ENCODE peak calls at places on chromosomes 11 and 22, in ten cellular contexts. One of them, this sample, is unnamed.

GRCh38 chr22:24894220-24894975 is 52.1 kb downstream of the LHFPL7 start:
- DNase-seq in lung: peak; percentile 92
- DNase-seq in heart left ventricle: peak; percentile 80
- DNase-seq in uterus: peak; percentile 84
- DNase-seq in lower lobe of right lung: peak; percentile 88
- DNase-seq in sigmoid colon: peak; percentile 93
- DNase-seq in fibroblast of lung: peak; percentile 97
- DNase-seq in MCF 10A: peak; percentile 99
- DNase-seq in neural crest cell: no peak
- DNase-seq in AG09309: peak; percentile 10
- DNase-seq in this sample: no peak

GRCh38 chr11:95134491-95134890 is 44.8 kb downstream of the ENDOD1 start:
- DNase-seq in sigmoid colon: no peak
- DNase-seq in neural crest cell: no peak
- DNase-seq in uterus: no peak
- DNase-seq in AG09309: peak; percentile 73
- DNase-seq in lung: no peak
- DNase-seq in MCF 10A: peak; percentile 91
- DNase-seq in fibroblast of lung: peak; percentile 85
- DNase-seq in heart left ventricle: no peak
- DNase-seq in lower lobe of right lung: no peak
- DNase-seq in this sample: no peak

GRCh38 chr22:36775589-36775965 is 342 bp downstream of the IFT27 start:
- DNase-seq in neural crest cell: no peak
- DNase-seq in lung: peak; percentile 39
- DNase-seq in sigmoid colon: peak; percentile 78
- DNase-seq in heart left ventricle: no peak
- DNase-seq in lower lobe of right lung: peak; percentile 61
- DNase-seq in fibroblast of lung: peak; percentile 17
- DNase-seq in AG09309: no peak
- DNase-seq in uterus: peak; percentile 54
- DNase-seq in MCF 10A: peak; percentile 16
- DNase-seq in this sample: peak; percentile 48

GRCh38 chr22:26565889-26566288 is 24.0 kb downstream of the TPST2 start:
- DNase-seq in MCF 10A: no peak
- DNase-seq in fibroblast of lung: no peak
- DNase-seq in lower lobe of right lung: no peak
- DNase-seq in lung: no peak
- DNase-seq in uterus: no peak
- DNase-seq in AG09309: no peak
- DNase-seq in sigmoid colon: no peak
- DNase-seq in neural crest cell: no peak
- DNase-seq in heart left ventricle: no peak
- DNase-seq in this sample: no peak

GRCh38 chr11:68673291-68673930 is 10.9 kb upstream of the GAL start:
- DNase-seq in fibroblast of lung: peak; percentile 16
- DNase-seq in lung: no peak
- DNase-seq in lower lobe of right lung: no peak
- DNase-seq in uterus: no peak
- DNase-seq in sigmoid colon: no peak
- DNase-seq in MCF 10A: no peak
- DNase-seq in AG09309: no peak
- DNase-seq in heart left ventricle: no peak
- DNase-seq in neural crest cell: no peak
- DNase-seq in this sample: no peak

GRCh38 chr11:64863381-64864060 is 14.9 kb downstream of the EHD1 start:
- DNase-seq in MCF 10A: no peak
- DNase-seq in lower lobe of right lung: no peak
- DNase-seq in AG09309: no peak
- DNase-seq in lung: no peak
- DNase-seq in fibroblast of lung: no peak
- DNase-seq in sigmoid colon: peak; percentile 81
- DNase-seq in neural crest cell: no peak
- DNase-seq in heart left ventricle: no peak
- DNase-seq in uterus: no peak
- DNase-seq in this sample: no peak

GRCh38 chr22:38828191-38828590 is 15.6 kb downstream of the NPTXR start:
- DNase-seq in AG09309: no peak
- DNase-seq in neural crest cell: no peak
- DNase-seq in lower lobe of right lung: peak; percentile 32
- DNase-seq in heart left ventricle: no peak
- DNase-seq in fibroblast of lung: no peak
- DNase-seq in MCF 10A: no peak
- DNase-seq in lung: no peak
- DNase-seq in sigmoid colon: no peak
- DNase-seq in uterus: no peak
- DNase-seq in this sample: no peak

GRCh38 chr11:32830796-32831195 is 1.1 kb downstream of the PRRG4 start:
- DNase-seq in heart left ventricle: no peak
- DNase-seq in lower lobe of right lung: no peak
- DNase-seq in AG09309: no peak
- DNase-seq in sigmoid colon: no peak
- DNase-seq in MCF 10A: peak; percentile 25
- DNase-seq in lung: no peak
- DNase-seq in neural crest cell: no peak
- DNase-seq in uterus: no peak
- DNase-seq in fibroblast of lung: no peak
- DNase-seq in this sample: no peak

GRCh38 chr11:116981216-116981887 is 116.9 kb downstream of the SIK3 start:
- DNase-seq in sigmoid colon: no peak
- DNase-seq in uterus: no peak
- DNase-seq in lung: no peak
- DNase-seq in heart left ventricle: no peak
- DNase-seq in fibroblast of lung: no peak
- DNase-seq in lower lobe of right lung: no peak
- DNase-seq in neural crest cell: no peak
- DNase-seq in MCF 10A: no peak
- DNase-seq in AG09309: no peak
- DNase-seq in this sample: no peak

GRCh38 chr22:45179276-45180049 is 15.7 kb downstream of the NUP50 start:
- DNase-seq in neural crest cell: no peak
- DNase-seq in heart left ventricle: no peak
- DNase-seq in fibroblast of lung: no peak
- DNase-seq in MCF 10A: no peak
- DNase-seq in uterus: no peak
- DNase-seq in AG09309: no peak
- DNase-seq in sigmoid colon: no peak
- DNase-seq in lung: no peak
- DNase-seq in lower lobe of right lung: no peak
- DNase-seq in this sample: no peak

GRCh38 chr11:18313985-18314763 is 7.8 kb downstream of the HPS5 start:
- DNase-seq in heart left ventricle: no peak
- DNase-seq in lower lobe of right lung: no peak
- DNase-seq in AG09309: no peak
- DNase-seq in sigmoid colon: no peak
- DNase-seq in lung: no peak
- DNase-seq in MCF 10A: peak; percentile 83
- DNase-seq in fibroblast of lung: peak; percentile 43
- DNase-seq in uterus: no peak
- DNase-seq in neural crest cell: no peak
- DNase-seq in this sample: no peak

GRCh38 chr11:122869622-122870021 is 12.9 kb upstream of the JHY start:
- DNase-seq in sigmoid colon: no peak
- DNase-seq in uterus: no peak
- DNase-seq in heart left ventricle: no peak
- DNase-seq in lower lobe of right lung: no peak
- DNase-seq in AG09309: no peak
- DNase-seq in MCF 10A: peak; percentile 38
- DNase-seq in neural crest cell: no peak
- DNase-seq in lung: no peak
- DNase-seq in fibroblast of lung: no peak
- DNase-seq in this sample: no peak

GRCh38 chr22:38240734-38241252 is 32.0 kb downstream of the TMEM184B start:
- DNase-seq in MCF 10A: peak; percentile 85
- DNase-seq in lower lobe of right lung: no peak
- DNase-seq in heart left ventricle: no peak
- DNase-seq in fibroblast of lung: peak; percentile 96
- DNase-seq in uterus: no peak
- DNase-seq in neural crest cell: no peak
- DNase-seq in lung: no peak
- DNase-seq in sigmoid colon: no peak
- DNase-seq in AG09309: peak; percentile 56
- DNase-seq in this sample: peak; percentile 50

GRCh38 chr11:69355346-69355940 is 61.5 kb downstream of the MYEOV start:
- DNase-seq in AG09309: no peak
- DNase-seq in uterus: no peak
- DNase-seq in sigmoid colon: no peak
- DNase-seq in neural crest cell: no peak
- DNase-seq in MCF 10A: no peak
- DNase-seq in lower lobe of right lung: peak; percentile 30
- DNase-seq in heart left ventricle: no peak
- DNase-seq in fibroblast of lung: no peak
- DNase-seq in lung: no peak
- DNase-seq in this sample: no peak

GRCh38 chr11:115065314-115065713 is 387.0 kb downstream of the NXPE2 start:
- DNase-seq in lung: no peak
- DNase-seq in sigmoid colon: no peak
- DNase-seq in uterus: no peak
- DNase-seq in lower lobe of right lung: no peak
- DNase-seq in fibroblast of lung: no peak
- DNase-seq in neural crest cell: no peak
- DNase-seq in AG09309: no peak
- DNase-seq in heart left ventricle: no peak
- DNase-seq in MCF 10A: no peak
- DNase-seq in this sample: no peak

GRCh38 chr11:102225689-102226562 is 91.4 kb upstream of the BIRC3 start:
- DNase-seq in AG09309: no peak
- DNase-seq in fibroblast of lung: peak; percentile 99
- DNase-seq in heart left ventricle: no peak
- DNase-seq in lung: no peak
- DNase-seq in uterus: no peak
- DNase-seq in lower lobe of right lung: no peak
- DNase-seq in neural crest cell: no peak
- DNase-seq in MCF 10A: peak; percentile 71
- DNase-seq in sigmoid colon: no peak
- DNase-seq in this sample: no peak

GRCh38 chr11:12100886-12101285 is 9.5 kb upstream of the MICAL2 start:
- DNase-seq in AG09309: no peak
- DNase-seq in lung: peak; percentile 77
- DNase-seq in neural crest cell: no peak
- DNase-seq in sigmoid colon: no peak
- DNase-seq in uterus: no peak
- DNase-seq in fibroblast of lung: no peak
- DNase-seq in lower lobe of right lung: peak; percentile 79
- DNase-seq in heart left ventricle: no peak
- DNase-seq in MCF 10A: no peak
- DNase-seq in this sample: no peak

GRCh38 chr11:46363455-46363920 is 16.2 kb downstream of the DGKZ start:
- DNase-seq in heart left ventricle: peak; percentile 70
- DNase-seq in fibroblast of lung: peak; percentile 57
- DNase-seq in uterus: no peak
- DNase-seq in neural crest cell: no peak
- DNase-seq in sigmoid colon: no peak
- DNase-seq in lower lobe of right lung: no peak
- DNase-seq in AG09309: no peak
- DNase-seq in lung: no peak
- DNase-seq in MCF 10A: peak; percentile 69
- DNase-seq in this sample: no peak

GRCh38 chr11:72228229-72228843 is 3.8 kb downstream of the INPPL1 start:
- DNase-seq in lung: no peak
- DNase-seq in heart left ventricle: no peak
- DNase-seq in fibroblast of lung: no peak
- DNase-seq in AG09309: no peak
- DNase-seq in sigmoid colon: no peak
- DNase-seq in uterus: no peak
- DNase-seq in MCF 10A: no peak
- DNase-seq in lower lobe of right lung: no peak
- DNase-seq in neural crest cell: no peak
- DNase-seq in this sample: no peak
- TF ChIP-seq CTCF in lung: no peak
- TF ChIP-seq CTCF in heart left ventricle: no peak
- TF ChIP-seq CTCF in fibroblast of lung: no peak
- TF ChIP-seq CTCF in AG09309: no peak
- TF ChIP-seq CTCF in sigmoid colon: no peak
- TF ChIP-seq CTCF in uterus: no peak
- TF ChIP-seq CTCF in MCF 10A: no peak
- TF ChIP-seq CTCF in lower lobe of right lung: no peak
- TF ChIP-seq CTCF in neural crest cell: no peak
- TF ChIP-seq CTCF in this sample: no peak

DNA sequence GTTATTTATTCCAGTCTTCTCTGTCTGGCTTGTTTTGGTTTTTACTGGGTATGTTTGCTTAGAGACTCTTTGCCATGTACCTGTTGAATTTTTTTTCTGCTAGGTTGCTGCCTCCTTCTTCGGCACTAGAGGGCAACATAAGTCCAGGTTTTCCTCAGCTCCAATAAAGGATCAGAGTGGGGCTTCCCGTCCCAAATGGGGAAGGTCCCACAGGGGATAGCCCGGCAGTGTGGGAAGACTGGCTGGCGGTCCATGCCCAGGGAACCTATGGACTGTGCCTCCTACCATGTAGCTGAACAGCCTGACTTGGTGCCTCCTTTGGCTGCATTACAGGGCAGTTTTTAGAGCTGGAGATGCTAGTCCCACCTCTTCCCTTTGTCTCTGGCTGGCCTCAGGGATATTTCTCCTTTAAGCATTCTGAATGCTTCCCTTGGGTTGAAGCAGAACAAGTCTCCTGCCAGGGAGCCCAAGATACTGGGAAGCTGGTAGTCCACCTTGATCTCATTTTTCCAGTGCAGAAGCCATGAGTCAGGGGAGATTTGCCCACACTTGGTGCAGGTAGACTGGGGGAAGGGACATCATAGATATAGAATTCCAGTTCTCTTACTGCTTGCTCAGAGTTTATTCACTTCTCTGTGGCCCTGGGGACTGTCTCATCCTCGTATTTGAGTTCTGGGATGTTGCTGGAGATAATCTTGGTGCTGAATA is 60.2 kb downstream of the BRD1 start:
- DNase-seq in uterus: no peak
- DNase-seq in lung: no peak
- DNase-seq in heart left ventricle: no peak
- DNase-seq in AG09309: peak; percentile 4
- DNase-seq in sigmoid colon: peak; percentile 61
- DNase-seq in MCF 10A: peak; percentile 55
- DNase-seq in neural crest cell: no peak
- DNase-seq in fibroblast of lung: peak; percentile 38
- DNase-seq in lower lobe of right lung: peak; percentile 50
- DNase-seq in this sample: peak; percentile 40
- TF ChIP-seq CTCF in uterus: no peak
- TF ChIP-seq CTCF in lung: peak; percentile 71
- TF ChIP-seq CTCF in heart left ventricle: peak; percentile 53
- TF ChIP-seq CTCF in AG09309: peak; percentile 75
- TF ChIP-seq CTCF in sigmoid colon: peak; percentile 55
- TF ChIP-seq CTCF in MCF 10A: peak; percentile 65
- TF ChIP-seq CTCF in neural crest cell: peak; percentile 85
- TF ChIP-seq CTCF in fibroblast of lung: peak; percentile 63
- TF ChIP-seq CTCF in lower lobe of right lung: peak; percentile 73
- TF ChIP-seq CTCF in this sample: peak; percentile 62

GRCh38 chr11:120945042-120945441 is 78.9 kb upstream of the TBCEL start:
- DNase-seq in sigmoid colon: no peak
- DNase-seq in neural crest cell: no peak
- DNase-seq in AG09309: no peak
- DNase-seq in lower lobe of right lung: no peak
- DNase-seq in MCF 10A: no peak
- DNase-seq in uterus: no peak
- DNase-seq in fibroblast of lung: no peak
- DNase-seq in lung: no peak
- DNase-seq in heart left ventricle: no peak
- DNase-seq in this sample: no peak
- TF ChIP-seq CTCF in sigmoid colon: no peak
- TF ChIP-seq CTCF in neural crest cell: peak; percentile 25
- TF ChIP-seq CTCF in AG09309: peak; percentile 21
- TF ChIP-seq CTCF in lower lobe of right lung: peak; percentile 17
- TF ChIP-seq CTCF in MCF 10A: peak; percentile 25
- TF ChIP-seq CTCF in uterus: no peak
- TF ChIP-seq CTCF in fibroblast of lung: peak; percentile 5
- TF ChIP-seq CTCF in lung: no peak
- TF ChIP-seq CTCF in heart left ventricle: no peak
- TF ChIP-seq CTCF in this sample: no peak

GRCh38 chr11:55714982-55715888 is 53.2 kb downstream of the OR4C6 start:
- DNase-seq in lower lobe of right lung: no peak
- DNase-seq in lung: no peak
- DNase-seq in heart left ventricle: no peak
- DNase-seq in fibroblast of lung: no peak
- DNase-seq in neural crest cell: no peak
- DNase-seq in sigmoid colon: no peak
- DNase-seq in AG09309: no peak
- DNase-seq in uterus: no peak
- DNase-seq in MCF 10A: no peak
- DNase-seq in this sample: no peak
- TF ChIP-seq CTCF in lower lobe of right lung: peak; percentile 13
- TF ChIP-seq CTCF in lung: no peak
- TF ChIP-seq CTCF in heart left ventricle: no peak
- TF ChIP-seq CTCF in fibroblast of lung: no peak
- TF ChIP-seq CTCF in neural crest cell: peak; percentile 25
- TF ChIP-seq CTCF in sigmoid colon: no peak
- TF ChIP-seq CTCF in AG09309: no peak
- TF ChIP-seq CTCF in uterus: no peak
- TF ChIP-seq CTCF in MCF 10A: no peak
- TF ChIP-seq CTCF in this sample: peak; percentile 15

This sample was measured in endothelial cell.